ENCODE peak calls at places on chromosomes 11 and 22, in four cellular contexts. M is right cardiac atrium, F is cardiac muscle cell, C is GM12878. L is an unnamed sample. For H3K9me3 and H3K4me1, the result is how much of the 10 kb centered on the place peaks cover.

GRCh38 chr11:32154275-32154674 is 63.4 kb downstream of the RCN1 start:
- DNase-seq in M (no peak), F (no peak), C (peak), L (peak)

GRCh38 chr11:100925935-100926334 is 203.7 kb downstream of the PGR start:
- DNase-seq in M (no peak), F (no peak), C (peak), L (peak)

GRCh38 chr11:42422094-42422493 is 889.7 kb upstream of the API5 start:
- DNase-seq in M (no peak), F (no peak), C (no peak), L (no peak)

GRCh38 chr11:122910775-122911174 is 28.2 kb downstream of the JHY start:
- DNase-seq in M (no peak), F (peak), C (no peak), L (no peak)

GRCh38 chr11:57761301-57762234 is at the start of gene CTNND1:
- DNase-seq in M (peak), F (peak), C (peak), L (peak)

GRCh38 chr11:69337211-69337721 is 43.3 kb downstream of the MYEOV start:
- DNase-seq in M (no peak), F (peak), C (peak), L (no peak)

GRCh38 chr11:64652586-64653387 is 61.8 kb downstream of the SLC22A12 start:
- DNase-seq in M (peak), F (peak), C (no peak), L (peak)

GRCh38 chr11:72972541-72973128 is 158.4 kb downstream of the ATG16L2 start:
- DNase-seq in M (no peak), F (no peak), C (no peak), L (no peak)

GRCh38 chr11:1422481-1422880 is 32.7 kb downstream of the BRSK2 start:
- DNase-seq in M (no peak), F (peak), C (no peak), L (no peak)

GRCh38 chr22:48547971-48548370 is 1279.7 kb downstream of the BRD1 start:
- DNase-seq in M (no peak), F (no peak), C (no peak), L (no peak)
- H3K9me3 ChIP-seq in M (under half), F (under half), C (under half), L (under half)

GRCh38 chr11:128716661-128717210 is 22.9 kb downstream of the FLI1 start:
- DNase-seq in M (no peak), F (no peak), C (no peak), L (no peak)

GRCh38 chr11:128717581-128717980 is 23.7 kb downstream of the FLI1 start:
- DNase-seq in M (no peak), F (no peak), C (no peak), L (no peak)

GRCh38 chr11:128719556-128719824 is 25.6 kb downstream of the FLI1 start:
- DNase-seq in M (no peak), F (no peak), C (no peak), L (no peak)

GRCh38 chr11:128718064-128718463 is 24.2 kb downstream of the FLI1 start:
- DNase-seq in M (no peak), F (no peak), C (no peak), L (no peak)

GRCh38 chr11:128720522-128720985 is 26.7 kb downstream of the FLI1 start:
- DNase-seq in M (no peak), F (peak), C (no peak), L (no peak)
- H3K4me1 ChIP-seq in M (under half), F (under half), C (half or more), L (under half)

DNA sequence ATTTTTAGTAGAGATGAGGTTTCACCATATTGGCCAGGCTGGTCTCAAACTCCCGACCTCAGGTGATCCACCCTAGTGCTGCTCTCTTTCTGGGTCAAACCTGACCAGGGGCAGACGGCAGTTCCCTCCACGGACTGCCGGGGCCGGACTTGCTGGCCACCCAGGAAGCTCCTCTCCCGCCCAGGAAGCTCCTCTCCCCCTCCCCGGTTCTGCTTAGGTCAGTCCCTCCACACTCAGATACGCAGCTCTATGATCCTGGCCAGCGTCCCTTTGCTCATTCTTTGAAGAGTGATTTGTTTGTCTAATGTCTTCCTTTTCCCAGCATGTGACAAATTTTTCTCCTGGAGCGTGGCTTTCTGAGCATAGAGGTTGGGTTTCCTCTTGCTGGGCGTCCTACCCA is 125.3 kb upstream of the B3GAT1 start:
- DNase-seq in M (no peak), F (no peak), C (no peak), L (no peak)
- H3K9me3 ChIP-seq in M (under half), F (under half), C (under half), L (under half)

GRCh38 chr11:12696911-12697581 is 22.8 kb downstream of the TEAD1 start:
- DNase-seq in M (no peak), F (no peak), C (no peak), L (no peak)
- H3K4me1 ChIP-seq in M (under half), F (half or more), C (under half), L (under half)

L was measured in SJCRH30.